ENCODE peak calls at places on chromosomes 5 and 9, in seven cellular contexts. One of them, this sample, is unnamed.

GRCh38 chr5:119323630-119324000 is 32.2 kb upstream of the TNFAIP8 start:
- DNase-seq in fibroblast of mammary gland: peak; percentile 62
- DNase-seq in GM23338: no peak
- DNase-seq in cardiac fibroblast: peak; percentile 54
- DNase-seq in breast epithelium: no peak
- DNase-seq in endothelial cell of umbilical vein: peak; percentile 64
- DNase-seq in prostate gland: peak; percentile 39
- DNase-seq in this sample: no peak

GRCh38 chr9:129197978-129198736 is 20.1 kb upstream of the IER5L start:
- DNase-seq in prostate gland: no peak
- DNase-seq in breast epithelium: no peak
- DNase-seq in endothelial cell of umbilical vein: peak; percentile 78
- DNase-seq in cardiac fibroblast: peak; percentile 93
- DNase-seq in fibroblast of mammary gland: peak; percentile 90
- DNase-seq in GM23338: peak; percentile 30
- DNase-seq in this sample: no peak

GRCh38 chr9:115883467-115884329 is 269.9 kb upstream of the PAPPA start:
- DNase-seq in prostate gland: peak; percentile 12
- DNase-seq in GM23338: peak; percentile 80
- DNase-seq in cardiac fibroblast: peak; percentile 68
- DNase-seq in fibroblast of mammary gland: peak; percentile 66
- DNase-seq in breast epithelium: no peak
- DNase-seq in endothelial cell of umbilical vein: peak; percentile 9
- DNase-seq in this sample: no peak

GRCh38 chr9:129567842-129568559 is 52.9 kb downstream of the C9orf50 start:
- DNase-seq in GM23338: peak; percentile 66
- DNase-seq in fibroblast of mammary gland: peak; percentile 87
- DNase-seq in endothelial cell of umbilical vein: peak; percentile 30
- DNase-seq in prostate gland: no peak
- DNase-seq in cardiac fibroblast: peak; percentile 83
- DNase-seq in breast epithelium: no peak
- DNase-seq in this sample: no peak

GRCh38 chr5:125317546-125317995 is 571.1 kb upstream of the ZNF608 start:
- DNase-seq in endothelial cell of umbilical vein: no peak
- DNase-seq in GM23338: peak; percentile 73
- DNase-seq in prostate gland: no peak
- DNase-seq in cardiac fibroblast: no peak
- DNase-seq in breast epithelium: no peak
- DNase-seq in fibroblast of mammary gland: no peak
- DNase-seq in this sample: no peak

GRCh38 chr5:33316773-33317172 is 124.0 kb upstream of the TARS1 start:
- DNase-seq in GM23338: no peak
- DNase-seq in fibroblast of mammary gland: peak; percentile 88
- DNase-seq in cardiac fibroblast: no peak
- DNase-seq in endothelial cell of umbilical vein: peak; percentile 53
- DNase-seq in breast epithelium: no peak
- DNase-seq in prostate gland: no peak
- DNase-seq in this sample: no peak

GRCh38 chr5:94618029-94618492 is 343 bp downstream of the KIAA0825 start:
- DNase-seq in GM23338: peak; percentile 65
- DNase-seq in endothelial cell of umbilical vein: peak; percentile 78
- DNase-seq in fibroblast of mammary gland: peak; percentile 73
- DNase-seq in prostate gland: peak; percentile 51
- DNase-seq in cardiac fibroblast: peak; percentile 76
- DNase-seq in breast epithelium: no peak
- DNase-seq in this sample: no peak

GRCh38 chr9:131045300-131046092 is 36.5 kb downstream of the LAMC3 start:
- DNase-seq in prostate gland: no peak
- DNase-seq in breast epithelium: no peak
- DNase-seq in fibroblast of mammary gland: peak; percentile 10
- DNase-seq in cardiac fibroblast: no peak
- DNase-seq in endothelial cell of umbilical vein: peak; percentile 21
- DNase-seq in GM23338: no peak
- DNase-seq in this sample: no peak

GRCh38 chr5:155773680-155774079 is 553.3 kb upstream of the SGCD start:
- DNase-seq in breast epithelium: no peak
- DNase-seq in GM23338: no peak
- DNase-seq in endothelial cell of umbilical vein: no peak
- DNase-seq in fibroblast of mammary gland: no peak
- DNase-seq in cardiac fibroblast: no peak
- DNase-seq in prostate gland: no peak
- DNase-seq in this sample: no peak

GRCh38 chr5:180142008-180142803 is 66.8 kb downstream of the RASGEF1C start:
- DNase-seq in breast epithelium: peak; percentile 17
- DNase-seq in cardiac fibroblast: no peak
- DNase-seq in GM23338: no peak
- DNase-seq in prostate gland: no peak
- DNase-seq in fibroblast of mammary gland: no peak
- DNase-seq in endothelial cell of umbilical vein: no peak
- DNase-seq in this sample: no peak

GRCh38 chr9:130189840-130190239 is 17.6 kb downstream of the NCS1 start:
- DNase-seq in cardiac fibroblast: peak; percentile 78
- DNase-seq in endothelial cell of umbilical vein: no peak
- DNase-seq in GM23338: no peak
- DNase-seq in fibroblast of mammary gland: peak; percentile 64
- DNase-seq in breast epithelium: no peak
- DNase-seq in prostate gland: no peak
- DNase-seq in this sample: no peak

GRCh38 chr9:134230092-134230941 is 66.0 kb upstream of the RNU6ATAC start:
- DNase-seq in endothelial cell of umbilical vein: no peak
- DNase-seq in breast epithelium: no peak
- DNase-seq in GM23338: no peak
- DNase-seq in fibroblast of mammary gland: no peak
- DNase-seq in prostate gland: no peak
- DNase-seq in cardiac fibroblast: no peak
- DNase-seq in this sample: no peak

GRCh38 chr9:78982849-78983248 is 588.9 kb upstream of the TLE4 start:
- DNase-seq in breast epithelium: no peak
- DNase-seq in GM23338: no peak
- DNase-seq in endothelial cell of umbilical vein: no peak
- DNase-seq in cardiac fibroblast: no peak
- DNase-seq in fibroblast of mammary gland: peak; percentile 19
- DNase-seq in prostate gland: no peak
- DNase-seq in this sample: no peak

GRCh38 chr5:16791036-16791705 is 144.9 kb downstream of the MYO10 start:
- DNase-seq in prostate gland: peak; percentile 51
- DNase-seq in breast epithelium: no peak
- DNase-seq in GM23338: peak; percentile 70
- DNase-seq in endothelial cell of umbilical vein: peak; percentile 79
- DNase-seq in cardiac fibroblast: peak; percentile 80
- DNase-seq in fibroblast of mammary gland: peak; percentile 70
- DNase-seq in this sample: no peak

GRCh38 chr5:138032028-138032571 is 779 bp downstream of the FAM13B start:
- DNase-seq in GM23338: peak; percentile 83
- DNase-seq in breast epithelium: peak; percentile 58
- DNase-seq in cardiac fibroblast: peak; percentile 63
- DNase-seq in endothelial cell of umbilical vein: peak; percentile 71
- DNase-seq in prostate gland: peak; percentile 43
- DNase-seq in fibroblast of mammary gland: peak; percentile 49
- DNase-seq in this sample: no peak

GRCh38 chr5:173327948-173328895 is at the start of gene STC2:
- DNase-seq in endothelial cell of umbilical vein: peak; percentile 82
- DNase-seq in cardiac fibroblast: peak; percentile 91
- DNase-seq in breast epithelium: peak; percentile 95
- DNase-seq in prostate gland: peak; percentile 62
- DNase-seq in fibroblast of mammary gland: peak; percentile 47
- DNase-seq in GM23338: peak; percentile 99
- DNase-seq in this sample: no peak

GRCh38 chr9:86521936-86522335 is 167.7 kb upstream of the TUT7 start:
- DNase-seq in endothelial cell of umbilical vein: no peak
- DNase-seq in fibroblast of mammary gland: no peak
- DNase-seq in prostate gland: no peak
- DNase-seq in GM23338: no peak
- DNase-seq in breast epithelium: no peak
- DNase-seq in cardiac fibroblast: peak; percentile 7
- DNase-seq in this sample: no peak

GRCh38 chr9:16180546-16180945 is 627.7 kb downstream of the CCDC171 start:
- DNase-seq in fibroblast of mammary gland: peak; percentile 64
- DNase-seq in cardiac fibroblast: no peak
- DNase-seq in breast epithelium: no peak
- DNase-seq in GM23338: no peak
- DNase-seq in prostate gland: no peak
- DNase-seq in endothelial cell of umbilical vein: no peak
- DNase-seq in this sample: no peak

GRCh38 chr9:105280730-105281129 is 36.3 kb downstream of the SLC44A1 start:
- DNase-seq in GM23338: no peak
- DNase-seq in fibroblast of mammary gland: peak; percentile 87
- DNase-seq in cardiac fibroblast: no peak
- DNase-seq in breast epithelium: no peak
- DNase-seq in prostate gland: no peak
- DNase-seq in endothelial cell of umbilical vein: no peak
- DNase-seq in this sample: no peak

GRCh38 chr9:121360975-121361374 is 9.1 kb downstream of the STOM start:
- DNase-seq in endothelial cell of umbilical vein: peak; percentile 79
- DNase-seq in breast epithelium: no peak
- DNase-seq in prostate gland: no peak
- DNase-seq in cardiac fibroblast: peak; percentile 86
- DNase-seq in GM23338: no peak
- DNase-seq in fibroblast of mammary gland: peak; percentile 88
- DNase-seq in this sample: no peak

GRCh38 chr9:120767451-120767850 is 25.8 kb downstream of the FBXW2 start:
- DNase-seq in prostate gland: no peak
- DNase-seq in fibroblast of mammary gland: peak; percentile 26
- DNase-seq in breast epithelium: no peak
- DNase-seq in cardiac fibroblast: no peak
- DNase-seq in GM23338: no peak
- DNase-seq in endothelial cell of umbilical vein: no peak
- DNase-seq in this sample: no peak

GRCh38 chr5:154071799-154072781 is 33.3 kb downstream of the MFAP3 start:
- DNase-seq in endothelial cell of umbilical vein: peak; percentile 82
- DNase-seq in prostate gland: peak; percentile 64
- DNase-seq in GM23338: peak; percentile 86
- DNase-seq in cardiac fibroblast: peak; percentile 79
- DNase-seq in breast epithelium: peak; percentile 78
- DNase-seq in fibroblast of mammary gland: peak; percentile 68
- DNase-seq in this sample: peak; percentile 72

GRCh38 chr5:171648279-171648774 is 137.3 kb upstream of the SMIM23 start:
- DNase-seq in cardiac fibroblast: no peak
- DNase-seq in breast epithelium: no peak
- DNase-seq in prostate gland: no peak
- DNase-seq in GM23338: no peak
- DNase-seq in endothelial cell of umbilical vein: no peak
- DNase-seq in fibroblast of mammary gland: no peak
- DNase-seq in this sample: no peak

GRCh38 chr5:133360693-133361479 is 251.5 kb downstream of the FSTL4 start:
- DNase-seq in prostate gland: no peak
- DNase-seq in cardiac fibroblast: no peak
- DNase-seq in fibroblast of mammary gland: no peak
- DNase-seq in breast epithelium: no peak
- DNase-seq in GM23338: no peak
- DNase-seq in endothelial cell of umbilical vein: no peak
- DNase-seq in this sample: no peak

GRCh38 chr5:82058710-82059109 is 86.9 kb downstream of the ATG10 start:
- DNase-seq in fibroblast of mammary gland: no peak
- DNase-seq in prostate gland: no peak
- DNase-seq in breast epithelium: no peak
- DNase-seq in GM23338: no peak
- DNase-seq in endothelial cell of umbilical vein: no peak
- DNase-seq in cardiac fibroblast: no peak
- DNase-seq in this sample: no peak

GRCh38 chr9:120877276-120878034 is 467 bp upstream of the PHF19 start:
- DNase-seq in prostate gland: peak; percentile 32
- DNase-seq in fibroblast of mammary gland: peak; percentile 50
- DNase-seq in GM23338: peak; percentile 73
- DNase-seq in endothelial cell of umbilical vein: peak; percentile 76
- DNase-seq in cardiac fibroblast: peak; percentile 62
- DNase-seq in breast epithelium: no peak
- DNase-seq in this sample: peak; percentile 56

GRCh38 chr5:172559004-172559932 is 81.8 kb upstream of the NEURL1B start:
- DNase-seq in endothelial cell of umbilical vein: no peak
- DNase-seq in fibroblast of mammary gland: peak; percentile 97
- DNase-seq in breast epithelium: no peak
- DNase-seq in cardiac fibroblast: peak; percentile 93
- DNase-seq in prostate gland: peak; percentile 69
- DNase-seq in GM23338: no peak
- DNase-seq in this sample: no peak

GRCh38 chr5:672329-673139 is 20.6 kb downstream of the TPPP start:
- DNase-seq in fibroblast of mammary gland: peak; percentile 74
- DNase-seq in endothelial cell of umbilical vein: peak; percentile 82
- DNase-seq in GM23338: peak; percentile 93
- DNase-seq in prostate gland: no peak
- DNase-seq in cardiac fibroblast: peak; percentile 93
- DNase-seq in breast epithelium: peak; percentile 95
- DNase-seq in this sample: peak; percentile 15
- TF ChIP-seq CTCF in fibroblast of mammary gland: no peak
- TF ChIP-seq CTCF in endothelial cell of umbilical vein: no peak
- TF ChIP-seq CTCF in GM23338: no peak
- TF ChIP-seq CTCF in prostate gland: no peak
- TF ChIP-seq CTCF in cardiac fibroblast: no peak
- TF ChIP-seq CTCF in breast epithelium: no peak
- TF ChIP-seq CTCF in this sample: no peak

GRCh38 chr9:3181049-3181953 is 337.4 kb upstream of the PUM3 start:
- DNase-seq in cardiac fibroblast: no peak
- DNase-seq in fibroblast of mammary gland: peak; percentile 27
- DNase-seq in endothelial cell of umbilical vein: no peak
- DNase-seq in GM23338: peak; percentile 91
- DNase-seq in prostate gland: peak; percentile 53
- DNase-seq in breast epithelium: no peak
- DNase-seq in this sample: no peak
- TF ChIP-seq CTCF in cardiac fibroblast: no peak
- TF ChIP-seq CTCF in fibroblast of mammary gland: peak; percentile 20
- TF ChIP-seq CTCF in endothelial cell of umbilical vein: no peak
- TF ChIP-seq CTCF in GM23338: peak; percentile 58
- TF ChIP-seq CTCF in prostate gland: no peak
- TF ChIP-seq CTCF in breast epithelium: peak; percentile 45
- TF ChIP-seq CTCF in this sample: no peak

DNA sequence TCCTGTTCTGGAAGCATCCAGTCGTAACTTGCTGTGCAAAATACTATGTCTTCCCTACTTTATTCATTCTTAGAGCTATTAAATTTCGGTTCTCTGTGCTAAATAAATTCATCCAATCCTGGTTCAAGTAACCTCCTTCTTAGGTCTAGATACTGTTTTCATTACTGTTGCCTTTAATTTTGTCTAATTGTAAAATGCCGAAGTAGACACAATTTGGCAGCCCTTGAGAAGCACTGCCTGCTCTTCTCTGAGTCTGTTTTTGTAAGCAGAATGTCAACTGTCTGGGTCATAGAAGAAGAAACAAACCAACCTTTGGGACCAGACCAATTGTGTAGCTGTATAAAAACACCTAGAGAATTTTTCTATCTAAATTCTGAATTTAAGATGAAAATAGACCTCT is 249.3 kb downstream of the PJA2 start:
- DNase-seq in endothelial cell of umbilical vein: no peak
- DNase-seq in cardiac fibroblast: no peak
- DNase-seq in fibroblast of mammary gland: no peak
- DNase-seq in breast epithelium: no peak
- DNase-seq in GM23338: no peak
- DNase-seq in prostate gland: no peak
- DNase-seq in this sample: no peak
- TF ChIP-seq CTCF in endothelial cell of umbilical vein: no peak
- TF ChIP-seq CTCF in cardiac fibroblast: no peak
- TF ChIP-seq CTCF in fibroblast of mammary gland: no peak
- TF ChIP-seq CTCF in breast epithelium: no peak
- TF ChIP-seq CTCF in GM23338: no peak
- TF ChIP-seq CTCF in prostate gland: no peak
- TF ChIP-seq CTCF in this sample: no peak

DNA sequence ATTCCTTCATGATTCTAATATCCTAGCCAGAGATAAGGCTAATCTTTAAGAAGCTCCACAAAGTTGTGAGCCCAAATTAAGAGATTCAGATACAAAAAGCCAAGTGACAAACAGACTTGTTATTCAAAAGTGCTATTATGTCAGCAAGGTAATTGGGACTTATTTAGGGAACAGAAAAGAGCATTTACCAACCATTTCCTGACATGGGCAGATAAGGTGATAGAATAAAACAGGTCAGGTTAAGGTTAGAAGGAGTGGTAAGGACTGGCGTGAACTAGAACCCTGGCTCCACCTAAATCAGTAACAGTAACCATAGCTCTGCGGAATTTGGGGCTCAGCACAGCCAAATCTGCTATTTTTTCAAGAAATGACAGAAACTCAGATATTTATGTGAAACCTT is 10.0 kb upstream of the ERMP1 start:
- DNase-seq in endothelial cell of umbilical vein: peak; percentile 28
- DNase-seq in GM23338: no peak
- DNase-seq in fibroblast of mammary gland: no peak
- DNase-seq in breast epithelium: no peak
- DNase-seq in prostate gland: no peak
- DNase-seq in cardiac fibroblast: no peak
- DNase-seq in this sample: no peak
- TF ChIP-seq CTCF in endothelial cell of umbilical vein: no peak
- TF ChIP-seq CTCF in GM23338: no peak
- TF ChIP-seq CTCF in fibroblast of mammary gland: no peak
- TF ChIP-seq CTCF in breast epithelium: no peak
- TF ChIP-seq CTCF in prostate gland: no peak
- TF ChIP-seq CTCF in cardiac fibroblast: no peak
- TF ChIP-seq CTCF in this sample: no peak

This sample was measured in activated B cell treated with CpG ODN at 0.5 μM for 24 hours.